ENCODE peak calls at places on chromosomes 4 and X, in seven cellular contexts. V, Q, L, I, Y, X and K are unnamed samples.

GRCh38 chr4:10006604-10007435 is 14.5 kb downstream of the SLC2A9 start:
- DNase-seq in V (no peak), Q (peak), L (no peak), I (no peak), Y (peak), X (no peak), K (no peak)

GRCh38 chr4:36244257-36245084 is at the start of gene ARAP2:
- DNase-seq in V (peak), Q (peak), L (no peak), I (peak), Y (no peak), X (peak), K (peak)

GRCh38 chr4:8747896-8748575 is 123.6 kb downstream of the HMX1 start:
- DNase-seq in V (no peak), Q (no peak), L (no peak), I (no peak), Y (no peak), X (peak), K (no peak)

GRCh38 chrX:41526268-41526667 is 79.1 kb downstream of the NYX start:
- DNase-seq in V (no peak), Q (no peak), L (no peak), I (no peak), Y (no peak), X (no peak), K (no peak)

GRCh38 chrX:16319929-16320328 is 152.6 kb downstream of the MAGEB17 start:
- DNase-seq in V (no peak), Q (no peak), L (no peak), I (no peak), Y (no peak), X (no peak), K (no peak)

GRCh38 chr4:118206627-118207026 is 146.2 kb downstream of the PRSS12 start:
- DNase-seq in V (no peak), Q (no peak), L (no peak), I (no peak), Y (peak), X (no peak), K (no peak)

GRCh38 chrX:46788902-46789301 is 30.0 kb upstream of the SLC9A7 start:
- DNase-seq in V (no peak), Q (no peak), L (peak), I (no peak), Y (peak), X (no peak), K (no peak)

GRCh38 chrX:9737363-9737762 is 28.3 kb downstream of the GPR143 start:
- DNase-seq in V (no peak), Q (peak), L (no peak), I (no peak), Y (no peak), X (no peak), K (no peak)

GRCh38 chr4:53162926-53163325 is 202.9 kb downstream of the SCFD2 start:
- DNase-seq in V (no peak), Q (no peak), L (no peak), I (no peak), Y (no peak), X (no peak), K (no peak)

GRCh38 chr4:140213736-140214135 is 59.8 kb upstream of the MAML3 start:
- DNase-seq in V (no peak), Q (peak), L (no peak), I (no peak), Y (no peak), X (no peak), K (no peak)

GRCh38 chrX:41122664-41123257 is 37.5 kb downstream of the USP9X start:
- DNase-seq in V (no peak), Q (no peak), L (no peak), I (no peak), Y (no peak), X (no peak), K (no peak)

GRCh38 chr4:87502580-87503238 is 26.5 kb downstream of the SPARCL1 start:
- DNase-seq in V (no peak), Q (peak), L (peak), I (no peak), Y (peak), X (no peak), K (no peak)

GRCh38 chr4:182770259-182770968 is 146.8 kb downstream of the DCTD start:
- DNase-seq in V (no peak), Q (no peak), L (no peak), I (no peak), Y (no peak), X (no peak), K (no peak)

GRCh38 chr4:113368056-113368455 is 318.6 kb downstream of the ANK2 start:
- DNase-seq in V (no peak), Q (peak), L (peak), I (no peak), Y (peak), X (no peak), K (no peak)

GRCh38 chr4:15457401-15458201 is 12.1 kb upstream of the CC2D2A start:
- DNase-seq in V (no peak), Q (no peak), L (no peak), I (peak), Y (peak), X (no peak), K (peak)

GRCh38 chr4:119525005-119525749 is 103.4 kb downstream of the PDE5A start:
- DNase-seq in V (no peak), Q (peak), L (peak), I (no peak), Y (peak), X (no peak), K (no peak)

GRCh38 chrX:23389196-23389792 is 54.6 kb downstream of the PTCHD1 start:
- DNase-seq in V (no peak), Q (no peak), L (no peak), I (no peak), Y (no peak), X (no peak), K (no peak)

GRCh38 chrX:68375803-68376202 is 57.5 kb downstream of the OPHN1 start:
- DNase-seq in V (no peak), Q (no peak), L (no peak), I (no peak), Y (no peak), X (no peak), K (no peak)

GRCh38 chrX:136623400-136623799 is 24.6 kb upstream of the CD40LG start:
- DNase-seq in V (no peak), Q (no peak), L (no peak), I (no peak), Y (no peak), X (no peak), K (no peak)

GRCh38 chr4:183407635-183408463 is 36.6 kb upstream of the CDKN2AIP start:
- DNase-seq in V (no peak), Q (no peak), L (no peak), I (no peak), Y (no peak), X (no peak), K (no peak)

GRCh38 chr4:15809058-15809457 is 30.9 kb downstream of the CD38 start:
- DNase-seq in V (no peak), Q (no peak), L (no peak), I (peak), Y (no peak), X (no peak), K (peak)

GRCh38 chr4:156109943-156110925 is 156.6 kb upstream of the CTSO start:
- DNase-seq in V (no peak), Q (peak), L (no peak), I (no peak), Y (peak), X (no peak), K (no peak)

GRCh38 chrX:132631579-132632232 is 142.9 kb upstream of the MBNL3 start:
- DNase-seq in V (no peak), Q (peak), L (no peak), I (peak), Y (peak), X (no peak), K (peak)

GRCh38 chr4:108644237-108644636 is 6.2 kb upstream of the OSTC start:
- DNase-seq in V (no peak), Q (peak), L (no peak), I (no peak), Y (peak), X (no peak), K (no peak)

GRCh38 chr4:7105261-7105660 is 37.4 kb upstream of the GRPEL1 start:
- DNase-seq in V (no peak), Q (no peak), L (no peak), I (no peak), Y (no peak), X (no peak), K (no peak)

GRCh38 chr4:151472711-151473110 is 63.7 kb downstream of the FHIP1A start:
- DNase-seq in V (no peak), Q (no peak), L (no peak), I (no peak), Y (peak), X (no peak), K (no peak)

GRCh38 chr4:84342161-84342560 is 156.9 kb downstream of the NKX6-1 start:
- DNase-seq in V (no peak), Q (no peak), L (no peak), I (no peak), Y (no peak), X (no peak), K (no peak)

GRCh38 chrX:41600266-41600665 is 88.5 kb upstream of the GPR34 start:
- DNase-seq in V (no peak), Q (peak), L (peak), I (no peak), Y (peak), X (no peak), K (no peak)

GRCh38 chr4:184215709-184216328 is 1.9 kb downstream of the ENPP6 start:
- DNase-seq in V (no peak), Q (no peak), L (no peak), I (no peak), Y (no peak), X (no peak), K (no peak)

GRCh38 chrX:49754238-49754857 is 58.6 kb upstream of the PAGE1 start:
- DNase-seq in V (peak), Q (peak), L (no peak), I (peak), Y (peak), X (no peak), K (no peak)

GRCh38 chrX:131841496-131842410 is 181.3 kb upstream of the STK26 start:
- DNase-seq in V (no peak), Q (peak), L (no peak), I (peak), Y (peak), X (peak), K (peak)

GRCh38 chr4:64581422-64581821 is 172.2 kb upstream of the TECRL start:
- DNase-seq in V (no peak), Q (peak), L (no peak), I (no peak), Y (peak), X (no peak), K (no peak)

GRCh38 chr4:26020083-26020668 is 106.2 kb downstream of the SMIM20 start:
- DNase-seq in V (no peak), Q (peak), L (no peak), I (no peak), Y (peak), X (no peak), K (no peak)

GRCh38 chrX:36867143-36867542 is 141.0 kb upstream of the FAM47C start:
- DNase-seq in V (peak), Q (peak), L (no peak), I (peak), Y (peak), X (no peak), K (peak)

GRCh38 chrX:123884809-123885408 is 25.1 kb downstream of the XIAP start:
- DNase-seq in V (peak), Q (peak), L (no peak), I (peak), Y (peak), X (no peak), K (peak)

GRCh38 chr4:158209825-158210807 is at the start of gene TMEM144:
- DNase-seq in V (peak), Q (peak), L (peak), I (peak), Y (peak), X (peak), K (peak)

GRCh38 chrX:20442597-20442996 is 175.9 kb upstream of the RPS6KA3 start:
- DNase-seq in V (peak), Q (peak), L (no peak), I (peak), Y (peak), X (peak), K (peak)
- TF ChIP-seq CTCF in V (no peak), Q (peak), L (peak), I (peak), Y (peak), X (peak), K (peak)

DNA sequence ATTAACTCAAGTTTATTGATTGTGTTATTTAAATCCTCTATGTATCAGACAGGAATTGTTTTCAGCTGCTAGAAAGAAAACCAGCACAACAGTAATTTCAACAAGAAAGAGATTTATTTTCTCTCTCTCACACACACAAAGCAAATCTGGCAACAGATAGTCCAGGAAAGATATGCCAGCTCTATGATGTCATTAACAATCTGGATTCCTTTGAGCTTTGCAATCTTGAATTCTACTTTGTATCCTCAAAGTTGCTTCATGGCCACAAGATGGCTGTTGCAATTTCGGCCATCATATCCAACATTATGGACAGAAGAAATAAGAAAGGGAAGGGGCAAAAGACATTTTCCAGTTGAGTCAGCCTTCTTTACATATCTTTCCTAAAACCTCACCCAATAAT is 19.8 kb upstream of the FMR1 start:
- DNase-seq in V (no peak), Q (no peak), L (no peak), I (no peak), Y (peak), X (no peak), K (no peak)
- TF ChIP-seq CTCF in V (no peak), Q (no peak), L (no peak), I (no peak), Y (no peak), X (no peak), K (no peak)

GRCh38 chr4:128287871-128288688 is 467 bp upstream of the PGRMC2 start:
- DNase-seq in V (peak), Q (peak), L (peak), I (peak), Y (peak), X (peak), K (peak)
- TF ChIP-seq CTCF in V (peak), Q (no peak), L (peak), I (no peak), Y (peak), X (peak), K (peak)

DNA sequence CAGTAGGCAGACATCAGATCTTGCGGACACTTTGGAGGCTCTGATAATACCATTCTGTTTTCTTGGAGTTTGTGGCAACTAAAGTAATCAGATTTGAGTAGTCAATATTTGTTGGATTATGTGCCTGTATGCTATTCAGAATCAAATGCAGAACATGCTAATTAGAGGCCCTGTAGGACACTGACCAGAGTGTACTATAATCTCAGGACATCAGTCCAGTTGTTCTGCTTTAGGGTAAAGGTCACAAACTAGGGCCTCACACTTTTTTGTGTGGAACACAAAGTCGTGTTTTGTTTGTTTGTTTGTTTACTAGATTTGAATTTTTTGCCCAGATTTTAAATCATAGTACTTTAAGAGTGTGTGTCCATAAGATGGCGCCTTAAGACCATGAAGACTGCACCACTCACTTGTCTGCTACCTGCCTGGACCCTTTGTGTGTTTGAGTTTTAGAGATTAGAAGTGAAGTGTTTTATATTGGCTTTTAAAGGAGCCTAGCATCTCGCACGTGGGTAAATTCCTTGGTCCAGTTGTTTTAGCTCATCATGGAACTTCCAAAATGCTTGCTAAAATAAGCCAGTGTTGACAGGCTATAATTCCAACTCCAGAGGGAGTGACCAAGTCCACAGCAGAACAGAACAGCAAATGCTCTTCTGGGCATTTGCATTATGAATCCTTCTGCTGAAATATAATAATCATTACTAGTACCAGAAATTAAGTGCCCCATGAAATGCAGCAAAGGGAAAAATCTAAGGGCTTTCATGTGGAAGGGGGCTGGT is 34.7 kb downstream of the IL13RA1 start:
- DNase-seq in V (no peak), Q (no peak), L (no peak), I (no peak), Y (no peak), X (no peak), K (no peak)
- TF ChIP-seq CTCF in V (no peak), Q (no peak), L (no peak), I (peak), Y (no peak), X (no peak), K (peak)

GRCh38 chr4:2908686-2909085 is 54.5 kb downstream of the NOP14 start:
- DNase-seq in V (no peak), Q (no peak), L (no peak), I (no peak), Y (no peak), X (no peak), K (no peak)
- TF ChIP-seq CTCF in V (no peak), Q (no peak), L (no peak), I (no peak), Y (no peak), X (no peak), K (no peak)

GRCh38 chrX:152913354-152913753 is 15.5 kb downstream of the ZNF185 start:
- DNase-seq in V (no peak), Q (no peak), L (no peak), I (no peak), Y (no peak), X (no peak), K (no peak)

GRCh38 chrX:152913915-152914314 is 16.0 kb downstream of the ZNF185 start:
- DNase-seq in V (no peak), Q (no peak), L (no peak), I (no peak), Y (no peak), X (no peak), K (no peak)

GRCh38 chrX:152915541-152916241 is 17.8 kb downstream of the ZNF185 start:
- DNase-seq in V (no peak), Q (peak), L (no peak), I (peak), Y (no peak), X (no peak), K (peak)

GRCh38 chrX:152912641-152913040 is 14.8 kb downstream of the ZNF185 start:
- DNase-seq in V (no peak), Q (no peak), L (no peak), I (no peak), Y (no peak), X (no peak), K (no peak)

GRCh38 chrX:152912121-152912520 is 14.3 kb downstream of the ZNF185 start:
- DNase-seq in V (no peak), Q (no peak), L (no peak), I (no peak), Y (no peak), X (no peak), K (no peak)
- TF ChIP-seq CTCF in V (no peak), Q (peak), L (no peak), I (no peak), Y (no peak), X (peak), K (peak)